ENCODE peak calls at places on chromosomes 13 and 19, in six cellular contexts. One of them, this sample, is unnamed.

GRCh38 chr13:96141032-96141431 is 51.1 kb downstream of the HS6ST3 start:
- DNase-seq in H1: no peak
- DNase-seq in transverse colon: no peak
- DNase-seq in K562: peak; percentile 6
- DNase-seq in sigmoid colon: no peak
- DNase-seq in tibial nerve: no peak
- DNase-seq in this sample: no peak

GRCh38 chr19:30670011-30670329 is 297.8 kb downstream of the ZNF536 start:
- DNase-seq in H1: no peak
- DNase-seq in transverse colon: no peak
- DNase-seq in K562: no peak
- DNase-seq in sigmoid colon: no peak
- DNase-seq in tibial nerve: no peak
- DNase-seq in this sample: no peak

GRCh38 chr13:41917641-41918040 is 43.3 kb downstream of the VWA8 start:
- DNase-seq in H1: no peak
- DNase-seq in transverse colon: no peak
- DNase-seq in K562: no peak
- DNase-seq in sigmoid colon: no peak
- DNase-seq in tibial nerve: no peak
- DNase-seq in this sample: no peak

GRCh38 chr19:18995804-18996241 is 37.5 kb downstream of the SUGP2 start:
- DNase-seq in H1: peak; percentile 47
- DNase-seq in transverse colon: peak; percentile 17
- DNase-seq in K562: peak; percentile 73
- DNase-seq in sigmoid colon: peak; percentile 82
- DNase-seq in tibial nerve: no peak
- DNase-seq in this sample: no peak

GRCh38 chr19:2446390-2446789 is 10.4 kb downstream of the LMNB2 start:
- DNase-seq in H1: no peak
- DNase-seq in transverse colon: no peak
- DNase-seq in K562: no peak
- DNase-seq in sigmoid colon: no peak
- DNase-seq in tibial nerve: no peak
- DNase-seq in this sample: no peak

GRCh38 chr13:44837250-44837649 is 152.0 kb downstream of the NUFIP1 start:
- DNase-seq in H1: no peak
- DNase-seq in transverse colon: no peak
- DNase-seq in K562: no peak
- DNase-seq in sigmoid colon: no peak
- DNase-seq in tibial nerve: no peak
- DNase-seq in this sample: no peak

GRCh38 chr13:41581884-41582547 is 124.7 kb downstream of the RGCC start:
- DNase-seq in H1: no peak
- DNase-seq in transverse colon: no peak
- DNase-seq in K562: no peak
- DNase-seq in sigmoid colon: no peak
- DNase-seq in tibial nerve: peak; percentile 21
- DNase-seq in this sample: no peak

GRCh38 chr13:87884874-87885273 is 213.7 kb downstream of the SLITRK5 start:
- DNase-seq in H1: peak; percentile 13
- DNase-seq in transverse colon: no peak
- DNase-seq in K562: no peak
- DNase-seq in sigmoid colon: no peak
- DNase-seq in tibial nerve: no peak
- DNase-seq in this sample: no peak

GRCh38 chr13:59891053-59891452 is 272.7 kb downstream of the DIAPH3 start:
- DNase-seq in H1: no peak
- DNase-seq in transverse colon: no peak
- DNase-seq in K562: no peak
- DNase-seq in sigmoid colon: no peak
- DNase-seq in tibial nerve: no peak
- DNase-seq in this sample: no peak

GRCh38 chr13:27621116-27621365 is 651 bp upstream of the POLR1D start:
- DNase-seq in H1: no peak
- DNase-seq in transverse colon: no peak
- DNase-seq in K562: no peak
- DNase-seq in sigmoid colon: no peak
- DNase-seq in tibial nerve: no peak
- DNase-seq in this sample: no peak

GRCh38 chr13:110617326-110618072 is 2.2 kb downstream of the NAXD start:
- DNase-seq in H1: no peak
- DNase-seq in transverse colon: peak; percentile 59
- DNase-seq in K562: peak; percentile 38
- DNase-seq in sigmoid colon: peak; percentile 88
- DNase-seq in tibial nerve: peak; percentile 35
- DNase-seq in this sample: no peak

GRCh38 chr19:56566904-56567273 is 379 bp upstream of the ZNF470 start:
- DNase-seq in H1: no peak
- DNase-seq in transverse colon: peak; percentile 47
- DNase-seq in K562: no peak
- DNase-seq in sigmoid colon: peak; percentile 71
- DNase-seq in tibial nerve: peak; percentile 33
- DNase-seq in this sample: peak; percentile 66
- H3K9me3 ChIP-seq in H1: peaks cover 29% of the 10 kb centered on the region
- H3K9me3 ChIP-seq in transverse colon: peaks cover 83% of the 10 kb centered on the region
- H3K9me3 ChIP-seq in K562: peaks cover 2% of the 10 kb centered on the region
- H3K9me3 ChIP-seq in sigmoid colon: peaks cover 5% of the 10 kb centered on the region
- H3K9me3 ChIP-seq in tibial nerve: peaks cover 59% of the 10 kb centered on the region
- H3K9me3 ChIP-seq in this sample: peaks cover 19% of the 10 kb centered on the region

GRCh38 chr19:12159773-12160414 is 3.0 kb upstream of the ZNF136 start:
- DNase-seq in H1: no peak
- DNase-seq in transverse colon: no peak
- DNase-seq in K562: no peak
- DNase-seq in sigmoid colon: no peak
- DNase-seq in tibial nerve: no peak
- DNase-seq in this sample: no peak

GRCh38 chr19:12163841-12164240 is 945 bp downstream of the ZNF136 start:
- DNase-seq in H1: no peak
- DNase-seq in transverse colon: no peak
- DNase-seq in K562: no peak
- DNase-seq in sigmoid colon: no peak
- DNase-seq in tibial nerve: no peak
- DNase-seq in this sample: no peak

GRCh38 chr19:12162513-12162881 is 399 bp upstream of the ZNF136 start:
- DNase-seq in H1: no peak
- DNase-seq in transverse colon: no peak
- DNase-seq in K562: no peak
- DNase-seq in sigmoid colon: no peak
- DNase-seq in tibial nerve: no peak
- DNase-seq in this sample: no peak

GRCh38 chr19:12166596-12166995 is 3.7 kb downstream of the ZNF136 start:
- DNase-seq in H1: no peak
- DNase-seq in transverse colon: no peak
- DNase-seq in K562: no peak
- DNase-seq in sigmoid colon: no peak
- DNase-seq in tibial nerve: no peak
- DNase-seq in this sample: no peak

GRCh38 chr19:12162882-12163806 is at the start of gene ZNF136:
- DNase-seq in H1: peak; percentile 79
- DNase-seq in transverse colon: peak; percentile 96
- DNase-seq in K562: peak; percentile 93
- DNase-seq in sigmoid colon: peak; percentile 97
- DNase-seq in tibial nerve: peak; percentile 87
- DNase-seq in this sample: peak; percentile 98
- TF ChIP-seq EP300 in H1: no peak
- TF ChIP-seq EP300 in transverse colon: no peak
- TF ChIP-seq EP300 in K562: no peak
- TF ChIP-seq EP300 in sigmoid colon: no peak
- TF ChIP-seq EP300 in tibial nerve: peak; percentile 34
- TF ChIP-seq EP300 in this sample: no peak

GRCh38 chr19:35138305-35138799 is 272 bp upstream of the FXYD1 start:
- DNase-seq in H1: no peak
- DNase-seq in transverse colon: no peak
- DNase-seq in K562: no peak
- DNase-seq in sigmoid colon: peak; percentile 87
- DNase-seq in tibial nerve: no peak
- DNase-seq in this sample: no peak

GRCh38 chr19:35141627-35142401 is 1.2 kb upstream of the FXYD7 start:
- DNase-seq in H1: no peak
- DNase-seq in transverse colon: no peak
- DNase-seq in K562: peak; percentile 61
- DNase-seq in sigmoid colon: no peak
- DNase-seq in tibial nerve: no peak
- DNase-seq in this sample: no peak

GRCh38 chr19:35140898-35141626 is 2.0 kb upstream of the FXYD7 start:
- DNase-seq in H1: peak; percentile 86
- DNase-seq in transverse colon: peak; percentile 97
- DNase-seq in K562: peak; percentile 93
- DNase-seq in sigmoid colon: peak; percentile 96
- DNase-seq in tibial nerve: peak; percentile 94
- DNase-seq in this sample: peak; percentile 96

GRCh38 chr19:35139618-35139943 is 957 bp downstream of the FXYD1 start:
- DNase-seq in H1: no peak
- DNase-seq in transverse colon: no peak
- DNase-seq in K562: no peak
- DNase-seq in sigmoid colon: peak; percentile 82
- DNase-seq in tibial nerve: no peak
- DNase-seq in this sample: no peak

GRCh38 chr19:35140207-35140897 is 1.7 kb downstream of the FXYD1 start:
- DNase-seq in H1: no peak
- DNase-seq in transverse colon: no peak
- DNase-seq in K562: no peak
- DNase-seq in sigmoid colon: no peak
- DNase-seq in tibial nerve: no peak
- DNase-seq in this sample: peak; percentile 71
- H3K4me3 ChIP-seq in H1: no peak overlapping the region
- H3K4me3 ChIP-seq in transverse colon: peak overlapping the region; percentile 2
- H3K4me3 ChIP-seq in K562: no peak overlapping the region
- H3K4me3 ChIP-seq in sigmoid colon: peak overlapping the region; percentile 53
- H3K4me3 ChIP-seq in tibial nerve: peak overlapping the region; percentile 57
- H3K4me3 ChIP-seq in this sample: peak overlapping the region; percentile 44

GRCh38 chr19:58009666-58010301 is 7.2 kb upstream of the ZNF606 start:
- DNase-seq in H1: peak; percentile 69
- DNase-seq in transverse colon: peak; percentile 84
- DNase-seq in K562: peak; percentile 64
- DNase-seq in sigmoid colon: peak; percentile 89
- DNase-seq in tibial nerve: peak; percentile 61
- DNase-seq in this sample: peak; percentile 76

GRCh38 chr19:58010507-58010906 is 7.9 kb upstream of the ZNF606 start:
- DNase-seq in H1: no peak
- DNase-seq in transverse colon: no peak
- DNase-seq in K562: no peak
- DNase-seq in sigmoid colon: no peak
- DNase-seq in tibial nerve: no peak
- DNase-seq in this sample: no peak

GRCh38 chr19:58009301-58009665 is 6.7 kb upstream of the ZNF606 start:
- DNase-seq in H1: no peak
- DNase-seq in transverse colon: no peak
- DNase-seq in K562: no peak
- DNase-seq in sigmoid colon: no peak
- DNase-seq in tibial nerve: no peak
- DNase-seq in this sample: no peak

GRCh38 chr19:58003153-58003828 is 671 bp upstream of the ZNF606 start:
- DNase-seq in H1: no peak
- DNase-seq in transverse colon: no peak
- DNase-seq in K562: no peak
- DNase-seq in sigmoid colon: no peak
- DNase-seq in tibial nerve: no peak
- DNase-seq in this sample: no peak

GRCh38 chr19:58007285-58007684 is 4.7 kb upstream of the ZNF606 start:
- DNase-seq in H1: no peak
- DNase-seq in transverse colon: no peak
- DNase-seq in K562: peak; percentile 18
- DNase-seq in sigmoid colon: no peak
- DNase-seq in tibial nerve: no peak
- DNase-seq in this sample: no peak
- H3K9me3 ChIP-seq in H1: peaks cover 34% of the 10 kb centered on the region
- H3K9me3 ChIP-seq in transverse colon: peaks cover 85% of the 10 kb centered on the region
- H3K9me3 ChIP-seq in K562: no peaks in the 10 kb centered on the region
- H3K9me3 ChIP-seq in sigmoid colon: peaks cover 44% of the 10 kb centered on the region
- H3K9me3 ChIP-seq in tibial nerve: peaks cover 55% of the 10 kb centered on the region
- H3K9me3 ChIP-seq in this sample: peaks cover 11% of the 10 kb centered on the region

DNA sequence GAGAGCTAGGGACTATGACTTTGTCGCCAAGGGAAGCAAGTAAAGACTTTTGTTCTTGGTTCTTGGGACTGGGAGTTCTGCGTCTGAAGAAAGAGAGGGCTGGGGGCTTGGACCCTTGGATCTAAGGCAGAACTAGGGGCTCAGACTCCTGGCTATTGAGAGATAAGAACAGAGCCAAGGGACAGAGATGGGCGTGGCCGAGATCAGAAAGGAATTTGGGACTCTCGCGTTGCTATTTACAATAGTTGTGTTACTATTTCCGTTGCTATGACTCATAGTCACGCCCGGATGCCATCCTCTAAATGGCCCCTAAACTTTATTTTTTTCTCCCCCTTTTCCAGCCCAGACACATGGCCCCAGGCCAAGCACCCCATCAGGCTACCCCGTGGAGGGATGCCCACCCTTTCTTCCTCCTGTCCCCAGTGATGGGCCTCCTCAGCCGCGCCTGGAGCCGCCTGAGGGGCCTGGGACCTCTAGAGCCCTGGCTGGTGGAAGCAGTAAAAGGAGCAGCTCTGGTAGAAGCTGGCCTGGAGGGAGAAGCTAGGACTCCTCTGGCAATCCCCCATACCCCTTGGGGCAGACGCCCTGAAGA is 759 bp downstream of the PPP1R15A start:
- DNase-seq in H1: peak; percentile 49
- DNase-seq in transverse colon: peak; percentile 90
- DNase-seq in K562: peak; percentile 95
- DNase-seq in sigmoid colon: peak; percentile 95
- DNase-seq in tibial nerve: peak; percentile 95
- DNase-seq in this sample: peak; percentile 95
- TF ChIP-seq EP300 in H1: no peak
- TF ChIP-seq EP300 in transverse colon: peak; percentile 79
- TF ChIP-seq EP300 in K562: peak; percentile 79
- TF ChIP-seq EP300 in sigmoid colon: peak; percentile 83
- TF ChIP-seq EP300 in tibial nerve: peak; percentile 95
- TF ChIP-seq EP300 in this sample: no peak

GRCh38 chr19:51573331-51573730 is 2.2 kb downstream of the ZNF175 start:
- DNase-seq in H1: no peak
- DNase-seq in transverse colon: no peak
- DNase-seq in K562: peak; percentile 68
- DNase-seq in sigmoid colon: no peak
- DNase-seq in tibial nerve: no peak
- DNase-seq in this sample: no peak

GRCh38 chr19:51570962-51571575 is at the start of gene ZNF175:
- DNase-seq in H1: peak; percentile 91
- DNase-seq in transverse colon: peak; percentile 96
- DNase-seq in K562: peak; percentile 98
- DNase-seq in sigmoid colon: peak; percentile 97
- DNase-seq in tibial nerve: peak; percentile 94
- DNase-seq in this sample: peak; percentile 91

GRCh38 chr19:51571599-51571998 is 516 bp downstream of the ZNF175 start:
- DNase-seq in H1: no peak
- DNase-seq in transverse colon: no peak
- DNase-seq in K562: peak; percentile 22
- DNase-seq in sigmoid colon: no peak
- DNase-seq in tibial nerve: no peak
- DNase-seq in this sample: no peak

GRCh38 chr19:51572908-51573307 is 1.8 kb downstream of the ZNF175 start:
- DNase-seq in H1: no peak
- DNase-seq in transverse colon: no peak
- DNase-seq in K562: no peak
- DNase-seq in sigmoid colon: no peak
- DNase-seq in tibial nerve: no peak
- DNase-seq in this sample: no peak

GRCh38 chr19:51572415-51572814 is 1.3 kb downstream of the ZNF175 start:
- DNase-seq in H1: no peak
- DNase-seq in transverse colon: no peak
- DNase-seq in K562: peak; percentile 86
- DNase-seq in sigmoid colon: no peak
- DNase-seq in tibial nerve: no peak
- DNase-seq in this sample: no peak
- H3K4me3 ChIP-seq in H1: no peak overlapping the region
- H3K4me3 ChIP-seq in transverse colon: no peak overlapping the region
- H3K4me3 ChIP-seq in K562: peak overlapping the region; percentile 71
- H3K4me3 ChIP-seq in sigmoid colon: peak overlapping the region; percentile 61
- H3K4me3 ChIP-seq in tibial nerve: no peak overlapping the region
- H3K4me3 ChIP-seq in this sample: no peak overlapping the region